ENCODE peak calls at places on chromosomes 6 and 20, in eight cellular contexts. K is A549, G is IMR-90, N is left ventricle myocardium inferior, H is H1, J is body of pancreas, B is OCI-LY7, X is sigmoid colon. Z is an unnamed sample.

GRCh38 chr6:41602864-41603608 is 35.2 kb upstream of the MDFI start:
- DNase-seq in K (peak), N (peak), B (peak), H (peak), J (peak), G (peak), X (peak), Z (peak)

GRCh38 chr6:2376429-2377355 is 131.3 kb upstream of the GMDS start:
- DNase-seq in X (peak), G (peak), K (peak), B (no peak), H (no peak), N (no peak), J (no peak), Z (peak)

GRCh38 chr20:15951711-15952110 is 621.5 kb downstream of the KIF16B start:
- DNase-seq in N (no peak), H (no peak), B (no peak), X (no peak), G (no peak), J (no peak), K (no peak), Z (no peak)

GRCh38 chr6:63573899-63574553 is 1.7 kb downstream of the LOC128125822 start:
- DNase-seq in B (peak), X (no peak), K (peak), G (peak), H (no peak), J (peak), N (no peak), Z (no peak)

GRCh38 chr6:64250126-64250525 is 614.5 kb downstream of the PHF3 start:
- DNase-seq in K (peak), H (no peak), X (no peak), B (no peak), G (peak), N (no peak), J (no peak), Z (no peak)

GRCh38 chr20:44810391-44811149 is at the start of gene RIMS4:
- DNase-seq in X (no peak), J (no peak), K (no peak), N (no peak), H (no peak), B (no peak), G (no peak), Z (no peak)

GRCh38 chr6:104954091-104954797 is 2.7 kb upstream of the LIN28B start:
- DNase-seq in G (no peak), J (no peak), N (no peak), X (no peak), K (peak), B (no peak), H (no peak), Z (no peak)

GRCh38 chr6:154508573-154509375 is 1.7 kb downstream of the CNKSR3 start:
- DNase-seq in B (no peak), N (no peak), H (no peak), G (peak), K (no peak), J (peak), X (peak), Z (peak)

GRCh38 chr20:46031701-46032254 is 2.8 kb downstream of the SLC12A5 start:
- DNase-seq in J (peak), X (no peak), K (no peak), H (no peak), G (no peak), N (no peak), B (no peak), Z (peak)

GRCh38 chr20:5945963-5946362 is 4.4 kb downstream of the TRMT6 start:
- DNase-seq in X (no peak), G (peak), B (no peak), H (no peak), J (no peak), N (no peak), K (peak), Z (peak)

GRCh38 chr6:40482532-40482931 is 104.6 kb downstream of the LRFN2 start:
- DNase-seq in H (no peak), K (no peak), G (no peak), N (no peak), J (no peak), B (no peak), X (no peak), Z (no peak)

GRCh38 chr6:15901141-15902115 is 227.5 kb upstream of the MYLIP start:
- DNase-seq in K (no peak), H (no peak), B (peak), X (no peak), J (peak), G (no peak), N (no peak), Z (peak)

GRCh38 chr6:143059616-143060353 is 904 bp upstream of the AIG1 start:
- DNase-seq in H (no peak), X (no peak), J (peak), G (peak), K (peak), N (no peak), B (peak), Z (peak)

GRCh38 chr20:8689337-8689736 is 379.6 kb upstream of the PLCB4 start:
- DNase-seq in H (no peak), N (no peak), X (no peak), K (no peak), B (no peak), G (no peak), J (no peak), Z (no peak)

GRCh38 chr6:113825776-113826175 is 31.4 kb upstream of the MARCKS start:
- DNase-seq in J (peak), G (peak), K (no peak), B (no peak), H (no peak), X (peak), N (peak), Z (no peak)

GRCh38 chr20:38228436-38228835 is 32.1 kb downstream of the KIAA1755 start:
- DNase-seq in H (no peak), N (no peak), K (peak), X (no peak), J (no peak), B (no peak), G (no peak), Z (peak)

GRCh38 chr20:2297352-2297717 is 1.5 kb downstream of the TGM3 start:
- DNase-seq in G (no peak), X (no peak), H (no peak), J (peak), K (no peak), B (no peak), N (no peak), Z (no peak)

GRCh38 chr20:1619861-1620444 is at the start of gene SIRPB1:
- DNase-seq in J (peak), H (no peak), X (no peak), N (no peak), B (no peak), K (no peak), G (peak), Z (no peak)

GRCh38 chr6:73308712-73309533 is 45.2 kb downstream of the DPPA5 start:
- DNase-seq in H (no peak), J (peak), B (peak), N (no peak), X (no peak), K (peak), G (no peak), Z (peak)

GRCh38 chr20:46388945-46389344 is 17.5 kb downstream of the ELMO2 start:
- DNase-seq in N (no peak), B (no peak), J (no peak), G (no peak), H (no peak), X (peak), K (no peak), Z (no peak)

GRCh38 chr6:84258866-84259265 is 31.4 kb upstream of the CEP162 start:
- DNase-seq in X (no peak), N (no peak), B (no peak), K (no peak), G (no peak), H (no peak), J (no peak), Z (no peak)

GRCh38 chr20:64177787-64178186 is 13.5 kb downstream of the MYT1 start:
- DNase-seq in N (no peak), K (no peak), H (no peak), G (no peak), J (no peak), B (no peak), X (no peak), Z (no peak)

GRCh38 chr20:63378626-63379025 is 17.5 kb upstream of the CHRNA4 start:
- DNase-seq in X (no peak), K (no peak), N (no peak), G (no peak), J (no peak), H (no peak), B (no peak), Z (no peak)

GRCh38 chr6:106512958-106513480 is 116.3 kb downstream of the RTN4IP1 start:
- DNase-seq in N (no peak), K (no peak), B (peak), J (no peak), H (no peak), X (no peak), G (no peak), Z (no peak)

GRCh38 chr6:111644893-111645430 is 39.3 kb upstream of the TRAF3IP2 start:
- DNase-seq in H (no peak), N (no peak), G (no peak), K (no peak), B (no peak), J (no peak), X (no peak), Z (no peak)

GRCh38 chr20:23649242-23649641 is 11.5 kb upstream of the CST3 start:
- DNase-seq in H (no peak), K (no peak), G (no peak), X (no peak), N (no peak), B (no peak), J (no peak), Z (no peak)

GRCh38 chr20:43893930-43894329 is 20.7 kb upstream of the TOX2 start:
- DNase-seq in J (no peak), B (no peak), N (no peak), G (peak), X (no peak), K (no peak), H (no peak), Z (peak)

GRCh38 chr6:14537061-14537460 is 419.5 kb downstream of the CD83 start:
- DNase-seq in K (no peak), G (no peak), B (no peak), X (no peak), N (no peak), J (no peak), H (no peak), Z (no peak)

GRCh38 chr20:53739799-53740785 is 146.5 kb upstream of the ZNF217 start:
- DNase-seq in J (peak), K (no peak), H (no peak), B (peak), G (peak), X (no peak), N (no peak), Z (no peak)

GRCh38 chr6:76876922-76877553 is 586.3 kb downstream of the HTR1B start:
- DNase-seq in N (no peak), X (no peak), H (peak), K (peak), G (peak), B (no peak), J (peak), Z (peak)

GRCh38 chr6:155195903-155196302 is 67.9 kb upstream of the CLDN20 start:
- DNase-seq in J (no peak), G (no peak), X (no peak), K (no peak), N (no peak), H (no peak), B (no peak), Z (no peak)

GRCh38 chr6:90436403-90436802 is 139.8 kb upstream of the BACH2 start:
- DNase-seq in N (no peak), X (no peak), K (no peak), B (no peak), G (no peak), J (no peak), H (no peak), Z (no peak)

DNA sequence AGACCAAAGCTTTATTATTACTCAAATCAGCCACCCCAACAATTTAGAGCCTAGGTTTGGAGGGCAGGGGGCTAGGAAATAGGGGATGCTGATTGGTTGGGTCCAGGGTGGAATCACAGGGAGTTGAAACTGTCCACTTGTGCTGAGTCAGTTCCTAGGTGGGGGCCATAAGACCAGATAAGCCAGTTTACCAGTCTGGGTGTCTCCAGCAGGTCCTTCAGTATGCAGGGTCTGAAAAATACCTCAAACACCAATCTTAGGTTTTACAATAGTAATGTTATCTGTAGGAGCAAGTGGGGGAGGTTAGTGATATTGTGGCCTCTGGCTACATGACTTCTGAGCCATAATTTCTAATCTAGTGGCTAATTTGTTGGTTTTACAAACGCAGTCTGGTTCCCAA is 63.2 kb downstream of the UBR2 start:
- DNase-seq in K (no peak), N (no peak), H (no peak), X (no peak), B (no peak), G (no peak), J (no peak), Z (no peak)
- TF ChIP-seq CTCF in K (no peak), N (no peak), H (no peak), X (no peak), B (no peak), G (no peak), J (no peak), Z (no peak)

DNA sequence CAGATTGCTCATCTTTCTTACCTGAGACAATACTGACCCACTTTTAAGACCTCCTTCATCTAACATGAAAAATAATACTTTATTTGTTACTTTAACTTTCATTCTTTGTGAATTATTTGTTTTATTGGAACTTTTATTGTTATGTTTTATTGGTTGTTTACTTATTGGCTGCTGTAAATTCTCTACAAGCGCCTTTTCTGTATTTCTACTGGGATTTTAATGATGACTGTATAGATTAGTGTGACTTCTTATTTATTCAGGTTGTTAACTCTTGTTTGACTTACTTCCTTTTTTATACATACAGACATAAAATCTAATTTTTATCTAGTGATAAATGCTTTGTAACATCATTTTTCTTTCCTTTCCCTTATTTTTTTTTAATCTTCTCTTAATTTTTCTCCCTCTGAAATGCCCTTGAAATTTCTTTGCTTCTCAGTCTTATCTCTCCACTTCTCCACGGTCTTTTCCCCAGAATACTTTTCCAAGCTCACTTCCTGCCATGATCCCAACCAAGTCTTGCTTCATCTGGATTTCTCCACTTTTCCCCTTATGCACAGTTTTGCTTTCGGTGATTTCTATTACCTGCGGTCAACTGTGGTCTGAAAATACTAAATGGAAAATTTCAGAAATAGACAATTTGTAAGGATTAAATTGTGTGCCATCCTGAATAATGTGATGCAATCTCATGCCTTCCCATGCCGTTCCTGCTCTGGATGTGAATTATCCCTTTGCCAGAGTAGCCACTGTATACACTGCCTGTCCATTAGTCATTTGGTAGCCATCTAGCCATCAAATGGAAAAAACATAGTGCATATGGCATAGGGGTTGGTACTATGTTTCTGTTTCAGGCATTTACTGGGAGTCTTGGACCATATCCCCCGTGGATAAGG is 265.9 kb downstream of the PRL start:
- DNase-seq in X (no peak), H (no peak), N (no peak), G (no peak), B (no peak), K (no peak), J (no peak), Z (no peak)
- H3K27ac ChIP-seq in X (no peak), H (no peak), N (no peak), G (no peak), B (no peak), K (no peak), J (no peak), Z (no peak)

GRCh38 chr20:50745634-50746137 is 14.3 kb downstream of the PARD6B start:
- DNase-seq in H (no peak), B (no peak), J (no peak), K (no peak), X (no peak), N (no peak), G (no peak), Z (no peak)

GRCh38 chr20:50747275-50747674 is 15.9 kb downstream of the PARD6B start:
- DNase-seq in H (no peak), B (no peak), X (no peak), G (no peak), J (no peak), K (no peak), N (no peak), Z (no peak)

GRCh38 chr20:50743087-50743486 is 11.7 kb downstream of the PARD6B start:
- DNase-seq in B (no peak), X (no peak), N (no peak), G (no peak), K (no peak), J (no peak), H (no peak), Z (no peak)

GRCh38 chr20:50746138-50746940 is 15.0 kb downstream of the PARD6B start:
- DNase-seq in X (no peak), H (no peak), N (no peak), K (no peak), G (no peak), B (no peak), J (peak), Z (no peak)

DNA sequence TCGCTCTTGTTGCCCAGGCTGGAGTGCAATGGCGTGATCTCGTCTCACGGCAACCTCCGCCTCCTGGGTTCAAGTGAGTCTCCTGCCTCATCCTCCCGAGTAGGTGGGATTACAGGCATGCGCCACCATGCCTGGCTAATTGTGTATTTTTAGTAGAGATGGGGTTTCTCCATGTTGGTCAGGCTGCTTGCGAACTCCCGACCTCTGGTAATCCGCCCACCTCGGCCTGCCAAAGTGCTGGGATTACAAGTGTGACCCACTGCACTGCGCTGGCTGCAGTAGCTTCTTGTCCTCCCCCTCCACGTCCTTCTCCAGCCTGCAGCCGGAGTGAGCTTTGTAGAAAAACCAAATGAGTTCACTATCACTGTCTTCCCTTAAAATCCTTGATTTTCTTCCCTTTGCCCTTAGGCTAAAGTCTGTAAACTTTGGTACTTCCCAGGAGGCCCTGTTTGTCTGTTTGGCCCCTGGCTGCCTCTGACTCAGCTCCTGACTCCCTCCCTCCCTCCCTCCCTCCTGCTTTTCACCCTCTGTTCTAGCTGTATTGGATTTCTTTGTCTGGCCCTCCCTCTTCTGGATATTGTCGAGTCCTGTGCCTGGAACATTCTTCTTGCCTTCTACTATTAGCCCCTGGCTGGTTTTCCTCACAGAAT is 12.9 kb downstream of the PARD6B start:
- DNase-seq in H (no peak), J (peak), G (peak), K (peak), N (peak), B (no peak), X (peak), Z (peak)
- TF ChIP-seq CTCF in H (peak), J (peak), G (peak), K (peak), N (peak), B (no peak), X (no peak), Z (peak)

GRCh38 chr20:58645277-58645968 is 5.7 kb upstream of the STX16 start:
- DNase-seq in G (peak), X (peak), N (no peak), J (peak), K (no peak), B (no peak), H (no peak), Z (peak)
- H3K27ac ChIP-seq in G (no peak), X (peak), N (no peak), J (no peak), K (no peak), B (no peak), H (no peak), Z (peak)

DNA sequence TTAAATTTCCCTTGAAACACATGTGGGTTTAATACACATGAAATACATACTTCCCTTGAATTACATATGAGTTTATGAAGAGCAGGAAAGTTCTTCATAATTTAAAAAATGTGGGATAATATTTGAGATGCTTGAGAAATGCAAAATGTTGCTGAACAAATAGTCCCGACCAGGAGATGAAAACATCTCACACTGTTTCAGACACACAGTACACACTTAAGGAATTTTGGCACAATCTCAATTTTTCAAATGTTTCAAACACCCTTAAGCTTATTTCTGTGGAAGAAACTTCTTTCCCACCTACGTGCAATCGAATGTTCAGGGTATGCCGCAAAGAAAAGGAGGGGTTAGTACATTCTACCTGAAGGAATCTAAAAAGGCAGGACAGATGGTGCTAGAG is 38.6 kb upstream of the EIF2S2 start:
- DNase-seq in H (no peak), X (no peak), N (no peak), K (no peak), G (no peak), B (no peak), J (no peak), Z (no peak)
- TF ChIP-seq CTCF in H (no peak), X (no peak), N (no peak), K (no peak), G (no peak), B (no peak), J (no peak), Z (no peak)

GRCh38 chr20:21632031-21632430 is 73.4 kb upstream of the PAX1 start:
- DNase-seq in G (no peak), X (no peak), K (no peak), N (no peak), J (no peak), H (no peak), B (no peak), Z (no peak)
- H3K27ac ChIP-seq in G (no peak), X (no peak), K (no peak), N (no peak), J (no peak), H (no peak), B (no peak), Z (no peak)